ENCODE peak calls at places on chromosomes 16 and 17, in five cellular contexts. Y is GM19239, K is foreskin fibroblast, T is neural progenitor cell, X is left cardiac atrium. P is an unnamed sample.

GRCh38 chr17:63699638-63700527 is at the start of gene LIMD2:
- DNase-seq in Y (no peak), K (peak), T (peak), X (peak), P (peak)

GRCh38 chr17:72099919-72100318 is 20.9 kb upstream of the SOX9 start:
- DNase-seq in Y (no peak), K (no peak), T (no peak), X (no peak), P (no peak)

GRCh38 chr16:1145383-1146100 is 7.4 kb upstream of the CACNA1H start:
- DNase-seq in Y (no peak), K (no peak), T (peak), X (no peak), P (no peak)

GRCh38 chr17:915416-916201 is 64.0 kb downstream of the NXN start:
- DNase-seq in Y (no peak), K (peak), T (peak), X (peak), P (no peak)

GRCh38 chr17:58200024-58200633 is 7.6 kb downstream of the EPX start:
- DNase-seq in Y (peak), K (peak), T (peak), X (peak), P (peak)

GRCh38 chr16:19644877-19645276 is 73.2 kb downstream of the KNOP1 start:
- DNase-seq in Y (no peak), K (no peak), T (no peak), X (peak), P (peak)

GRCh38 chr17:15436399-15437369 is 30.7 kb downstream of the CDRT4 start:
- DNase-seq in Y (peak), K (peak), T (no peak), X (peak), P (no peak)

GRCh38 chr17:4800462-4801185 is 1.5 kb downstream of the C17orf114 start:
- DNase-seq in Y (no peak), K (no peak), T (no peak), X (no peak), P (no peak)

GRCh38 chr17:17575360-17576251 is 15.9 kb downstream of the PEMT start:
- DNase-seq in Y (no peak), K (peak), T (no peak), X (no peak), P (no peak)

GRCh38 chr17:31134526-31134925 is 39.7 kb downstream of the NF1 start:
- DNase-seq in Y (no peak), K (peak), T (no peak), X (no peak), P (no peak)

GRCh38 chr17:29769225-29769624 is 146.5 kb upstream of the CORO6 start:
- DNase-seq in Y (no peak), K (no peak), T (no peak), X (no peak), P (no peak)

GRCh38 chr16:80369559-80369958 is 171.2 kb upstream of the DYNLRB2 start:
- DNase-seq in Y (no peak), K (peak), T (peak), X (peak), P (no peak)

GRCh38 chr16:53052519-53053501 is at the start of gene CHD9NB:
- DNase-seq in Y (no peak), K (peak), T (no peak), X (no peak), P (no peak)

GRCh38 chr17:47967607-47968252 is 3.2 kb upstream of the CDK5RAP3 start:
- DNase-seq in Y (no peak), K (peak), T (no peak), X (no peak), P (no peak)

GRCh38 chr16:2527071-2527783 is 4.0 kb downstream of the CEMP1 start:
- DNase-seq in Y (no peak), K (no peak), T (no peak), X (peak), P (peak)

GRCh38 chr16:68640972-68641371 is 4.1 kb upstream of the CDH3 start:
- DNase-seq in Y (no peak), K (peak), T (no peak), X (no peak), P (no peak)

GRCh38 chr17:61467416-61468262 is 15.4 kb downstream of the TBX4 start:
- DNase-seq in Y (no peak), K (peak), T (peak), X (no peak), P (no peak)

GRCh38 chr17:64992325-64992802 is 64.2 kb downstream of the GNA13 start:
- DNase-seq in Y (no peak), K (peak), T (no peak), X (no peak), P (no peak)

GRCh38 chr17:68344701-68345136 is 53.4 kb downstream of the ARSG start:
- DNase-seq in Y (no peak), K (no peak), T (peak), X (no peak), P (no peak)

GRCh38 chr16:30609002-30609927 is 924 bp downstream of the ZNF689 start:
- DNase-seq in Y (peak), K (peak), T (peak), X (peak), P (peak)

GRCh38 chr17:61398721-61399130 is 917 bp upstream of the TBX2 start:
- DNase-seq in Y (no peak), K (peak), T (peak), X (no peak), P (no peak)

GRCh38 chr16:84749815-84750214 is 50.0 kb downstream of the USP10 start:
- DNase-seq in Y (no peak), K (peak), T (no peak), X (no peak), P (no peak)